ENCODE peak calls at places on chromosomes 5 and 9, in seven cellular contexts. N is Peyer's patch; Y is lung; L is CD8-positive, alpha-beta T cell; C is heart right ventricle; K is lower lobe of right lung; E is uterus. O is an unnamed sample. For H3K4me1, the result is how much of the 10 kb centered on the place peaks cover.

GRCh38 chr5:111453747-111454146 is 58.6 kb downstream of the STARD4 start:
- DNase-seq in K (no peak), N (no peak), C (no peak), E (no peak), Y (no peak), L (no peak), O (peak)

GRCh38 chr5:150487199-150488061 is 20.5 kb upstream of the NDST1 start:
- DNase-seq in C (peak), N (peak), K (no peak), L (no peak), E (peak), Y (no peak), O (peak)

GRCh38 chr5:58439094-58439644 is 20.7 kb downstream of the PLK2 start:
- DNase-seq in E (no peak), L (no peak), N (no peak), C (no peak), K (no peak), Y (no peak), O (peak)

GRCh38 chr9:134661791-134662142 is 20.2 kb downstream of the COL5A1 start:
- DNase-seq in Y (no peak), N (no peak), C (no peak), E (peak), L (no peak), K (no peak), O (no peak)

GRCh38 chr9:34457266-34458012 is 931 bp downstream of the FAM219A start:
- DNase-seq in K (peak), C (peak), N (peak), Y (peak), E (peak), L (no peak), O (peak)

GRCh38 chr5:38780950-38781349 is 64.9 kb upstream of the OSMR start:
- DNase-seq in Y (peak), N (peak), K (no peak), L (no peak), C (peak), E (peak), O (peak)

GRCh38 chr5:73419414-73420390 is 28.9 kb downstream of the FOXD1 start:
- DNase-seq in N (no peak), K (no peak), C (no peak), Y (no peak), E (no peak), L (no peak), O (peak)

GRCh38 chr5:52800394-52801213 is 12.9 kb downstream of the ITGA1 start:
- DNase-seq in C (peak), L (peak), K (peak), N (peak), Y (peak), E (peak), O (peak)

GRCh38 chr5:97657239-97657638 is 474.2 kb upstream of the RIOK2 start:
- DNase-seq in N (no peak), Y (no peak), E (no peak), C (no peak), L (no peak), K (no peak), O (no peak)

GRCh38 chr9:98708933-98709911 is at the start of gene GABBR2:
- DNase-seq in N (no peak), E (no peak), K (no peak), L (no peak), Y (no peak), C (no peak), O (peak)

GRCh38 chr5:81942746-81943145 is 29.1 kb upstream of the ATG10 start:
- DNase-seq in E (no peak), N (no peak), L (no peak), C (no peak), K (no peak), Y (no peak), O (no peak)

GRCh38 chr9:71253021-71253420 is 131.6 kb upstream of the TRPM3 start:
- DNase-seq in E (no peak), Y (no peak), L (no peak), N (no peak), C (no peak), K (no peak), O (no peak)

GRCh38 chr9:129070670-129071525 is 10.0 kb upstream of the DOLPP1 start:
- DNase-seq in N (no peak), C (no peak), Y (no peak), L (no peak), K (no peak), E (no peak), O (no peak)

DNA sequence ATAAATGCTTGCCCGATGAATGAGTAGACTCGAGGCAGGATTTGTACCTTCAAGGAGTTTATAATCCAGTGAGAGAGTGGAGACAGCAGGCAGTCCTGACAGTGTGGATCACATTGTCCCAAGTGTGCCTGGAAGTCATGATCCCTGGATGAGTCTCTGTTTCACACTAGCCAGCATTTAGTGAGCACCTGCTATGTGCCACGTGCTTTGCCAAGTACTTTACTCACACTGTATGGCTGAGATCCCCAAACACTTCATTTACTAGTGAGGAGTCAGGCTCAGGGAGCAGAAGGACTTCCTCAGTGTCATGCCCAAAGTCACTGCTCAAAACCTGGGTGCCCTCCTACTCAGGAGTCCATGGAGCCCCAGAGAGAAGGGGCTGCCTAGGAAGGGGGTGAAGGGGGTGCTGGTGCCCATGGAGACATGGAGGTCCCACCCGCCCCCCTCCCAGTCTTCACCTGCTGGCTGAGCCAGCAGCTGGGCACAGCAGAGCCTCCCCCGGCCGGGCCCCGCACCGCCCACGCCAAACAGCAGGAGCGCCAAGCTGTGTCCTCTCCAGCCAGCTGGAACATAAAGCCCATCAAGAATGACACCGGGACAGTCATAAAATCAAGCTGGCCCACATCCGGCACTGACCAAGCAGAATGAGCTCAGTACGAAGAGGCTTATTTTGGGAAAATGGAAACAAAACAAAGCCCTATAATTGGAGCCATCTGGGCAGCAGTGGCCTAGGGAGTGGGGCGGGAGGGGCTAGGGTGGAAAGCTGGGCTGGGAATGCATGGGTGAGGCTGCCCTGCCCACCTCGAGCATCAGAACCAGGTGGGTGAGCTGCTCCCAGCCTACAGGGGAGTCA is 10.6 kb downstream of the LAMC3 start:
- DNase-seq in L (no peak), N (no peak), E (no peak), C (no peak), K (no peak), Y (no peak), O (no peak)
- H3K27ac ChIP-seq in L (no peak), N (no peak), E (no peak), C (no peak), K (peak), Y (peak), O (no peak)

DNA sequence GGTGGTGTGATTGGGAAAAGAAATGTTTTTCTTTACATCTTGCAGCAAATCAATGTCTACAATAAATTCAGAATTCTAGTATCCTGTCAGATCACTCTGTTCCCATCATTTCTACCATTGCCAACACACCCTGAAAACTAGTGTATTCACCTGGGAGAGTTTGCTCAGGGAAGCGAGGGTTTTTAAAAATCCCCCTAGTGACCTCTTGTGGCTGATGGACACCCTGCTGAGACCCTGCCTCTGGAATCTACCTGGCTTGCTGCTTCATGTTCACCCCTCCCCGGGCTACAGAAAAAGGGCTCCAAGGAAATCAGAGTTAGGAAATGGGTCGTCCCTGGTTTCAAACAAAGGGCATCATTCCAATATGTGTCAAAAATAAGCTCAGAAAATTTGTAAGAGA is 21.4 kb upstream of the ALDOB start:
- DNase-seq in C (no peak), N (no peak), L (no peak), K (no peak), E (no peak), Y (no peak), O (no peak)
- TF ChIP-seq CTCF in C (peak), N (no peak), L (no peak), K (no peak), E (no peak), Y (no peak), O (no peak)

DNA sequence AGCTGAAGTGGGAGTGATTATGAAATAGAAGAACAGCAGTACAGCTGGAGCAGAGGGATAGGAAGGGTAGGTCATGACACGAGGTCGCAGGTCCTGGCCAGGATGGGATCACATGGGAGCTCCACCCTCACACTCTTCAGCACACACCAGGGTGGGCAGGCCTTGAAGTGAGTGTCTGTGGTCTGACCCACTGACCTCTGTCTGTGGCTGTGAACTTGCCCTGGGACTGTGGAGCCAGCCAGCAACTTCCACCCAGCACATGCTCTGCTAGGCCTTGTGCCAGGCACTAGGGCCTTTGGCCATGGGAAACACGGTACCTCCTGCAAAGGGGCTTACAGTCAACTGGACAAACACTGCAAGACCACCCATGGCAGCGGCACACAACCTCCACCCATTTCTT is 113.8 kb downstream of the DPYSL3 start:
- DNase-seq in L (no peak), K (peak), C (no peak), Y (peak), N (peak), E (no peak), O (no peak)
- H3K4me1 ChIP-seq in L (under half), K (under half), C (under half), Y (under half), N (under half), E (under half), O (under half)

DNA sequence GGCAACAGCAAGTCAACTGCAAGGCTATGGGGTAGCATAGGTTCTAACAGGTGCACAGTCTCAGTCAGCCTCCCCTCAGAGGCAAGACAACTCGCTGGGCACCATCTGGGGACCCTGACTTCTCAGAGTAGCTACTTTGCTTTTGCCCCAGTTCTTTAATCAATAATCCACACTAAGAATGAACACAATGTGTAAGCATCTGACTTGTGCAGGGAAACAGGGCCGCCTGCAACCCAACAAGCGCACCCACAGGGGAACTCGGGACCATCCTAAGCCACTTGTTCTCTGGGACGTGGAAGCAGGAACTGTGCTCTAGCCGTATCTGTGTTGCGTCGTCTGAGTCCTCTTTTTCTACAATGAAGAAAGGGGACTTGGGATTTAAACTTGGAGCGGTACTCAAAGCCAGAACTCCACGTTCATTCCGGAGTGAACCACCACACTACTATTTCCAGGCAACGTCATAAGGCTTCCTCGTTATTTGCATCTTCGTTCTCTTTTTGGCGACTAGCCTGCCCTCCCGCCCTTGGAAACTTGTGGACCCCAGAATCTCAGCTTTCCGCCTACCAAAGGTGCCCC is 1.8 kb downstream of the MOB3B start:
- DNase-seq in N (no peak), C (no peak), Y (no peak), K (no peak), E (no peak), L (no peak), O (no peak)
- H3K27ac ChIP-seq in N (peak), C (peak), Y (peak), K (peak), E (peak), L (no peak), O (no peak)

GRCh38 chr5:33170414-33170813 is 270.4 kb upstream of the TARS1 start:
- DNase-seq in L (no peak), K (no peak), C (no peak), Y (no peak), E (no peak), N (no peak), O (no peak)
- TF ChIP-seq CTCF in L (no peak), K (no peak), C (no peak), Y (no peak), E (no peak), N (no peak), O (no peak)

DNA sequence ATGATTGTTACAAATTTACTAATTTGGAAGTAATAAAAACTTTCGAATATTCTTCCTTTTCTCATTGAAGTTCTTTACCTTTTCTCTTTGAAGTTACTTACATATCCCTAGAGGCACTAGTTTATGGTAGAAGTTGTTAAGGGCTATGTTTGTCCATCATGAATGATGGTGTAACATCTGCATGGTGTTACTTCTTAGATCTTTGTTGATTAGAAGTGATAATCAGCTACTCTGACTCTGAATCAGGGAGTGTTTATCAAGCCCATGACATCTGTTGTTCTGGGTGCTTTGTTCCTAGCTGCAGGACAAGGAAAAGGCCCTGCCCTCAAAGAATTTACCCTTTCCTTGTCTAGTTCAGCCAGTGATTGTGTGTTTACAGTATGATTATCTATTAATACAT is 32.9 kb downstream of the MAP3K1 start:
- DNase-seq in K (no peak), E (no peak), C (no peak), L (no peak), N (no peak), Y (no peak), O (no peak)
- H3K4me1 ChIP-seq in K (half or more), E (under half), C (half or more), L (half or more), N (under half), Y (under half), O (under half)

DNA sequence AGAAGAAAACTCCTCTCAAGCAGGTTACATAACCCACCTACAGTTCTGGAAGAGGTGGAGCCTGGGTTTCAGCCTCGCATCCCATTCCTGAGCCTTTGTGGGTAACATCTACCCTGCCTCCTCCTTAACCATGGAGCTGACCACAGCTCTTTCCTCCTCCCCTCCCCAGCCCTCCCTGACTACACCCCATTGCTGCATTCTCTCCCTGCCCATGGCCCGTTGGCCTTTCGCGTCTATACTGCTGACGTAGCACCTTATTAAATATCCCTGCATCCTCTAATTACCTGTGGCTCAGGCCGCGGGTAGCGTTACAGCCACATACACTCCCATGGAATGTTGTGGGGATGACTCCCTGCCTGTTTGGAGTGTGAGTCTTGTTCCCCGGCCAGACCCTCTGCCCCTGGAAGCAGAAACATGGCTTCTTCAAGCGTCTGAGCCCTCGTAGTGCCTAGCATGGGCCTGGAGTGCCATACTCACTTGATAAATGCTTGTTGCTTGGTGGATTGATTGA is 72.8 kb downstream of the WWC1 start:
- DNase-seq in C (no peak), L (no peak), Y (no peak), E (no peak), K (no peak), N (no peak), O (no peak)
- H3K27ac ChIP-seq in C (no peak), L (no peak), Y (peak), E (no peak), K (peak), N (no peak), O (peak)

GRCh38 chr9:22008662-22009562 is at the start of gene CDKN2B:
- DNase-seq in L (peak), N (peak), E (peak), K (peak), Y (peak), C (peak), O (peak)
- TF ChIP-seq CTCF in L (peak), N (peak), E (peak), K (peak), Y (peak), C (peak), O (peak)

GRCh38 chr9:77224750-77225312 is 47.5 kb downstream of the VPS13A start:
- DNase-seq in L (no peak), K (no peak), C (no peak), Y (no peak), N (no peak), E (no peak), O (no peak)
- H3K4me1 ChIP-seq in L (under half), K (under half), C (under half), Y (under half), N (under half), E (under half), O (under half)

DNA sequence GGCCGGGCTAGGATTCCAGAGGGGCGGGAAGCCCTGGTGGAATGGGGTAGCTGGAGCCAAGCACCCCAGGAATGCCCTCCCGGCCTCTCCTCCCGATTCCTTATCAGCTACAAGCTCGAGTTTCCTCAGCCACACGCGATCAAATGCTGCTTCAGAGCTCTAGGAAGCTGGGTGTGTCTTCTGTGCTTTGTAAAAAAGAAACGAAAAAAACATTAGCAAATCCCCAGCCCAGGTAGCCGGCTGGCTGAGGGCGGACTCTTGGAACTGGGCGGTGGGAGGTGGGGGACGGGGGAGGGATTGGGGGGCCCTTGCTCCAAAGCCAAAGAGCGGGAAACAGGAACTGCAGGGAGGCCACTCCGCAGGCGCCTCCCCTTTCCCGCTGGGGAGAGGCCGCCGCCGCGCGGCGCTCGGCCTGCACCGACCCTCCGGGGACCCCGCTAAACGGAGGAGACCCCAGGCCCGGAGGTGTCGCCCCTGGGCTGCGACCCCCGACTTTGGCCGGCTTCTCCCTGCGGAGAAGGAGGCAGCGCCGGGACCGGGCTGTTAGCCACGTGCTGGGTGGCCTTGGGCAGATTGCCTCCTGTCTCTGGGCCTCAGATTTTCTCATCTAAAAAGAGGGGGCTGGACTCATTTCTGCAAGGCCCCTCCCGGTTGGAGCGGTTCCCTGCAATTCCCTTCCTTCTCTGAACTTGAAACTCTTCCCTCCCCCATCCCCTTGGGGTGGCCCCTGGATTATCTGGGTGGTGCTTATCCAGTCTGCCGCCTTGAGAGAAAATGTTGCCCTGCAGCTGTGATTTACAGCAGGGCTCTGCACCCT is 40.9 kb upstream of the FABP6 start:
- DNase-seq in E (peak), K (peak), L (no peak), N (peak), C (peak), Y (peak), O (peak)
- H3K27ac ChIP-seq in E (peak), K (peak), L (no peak), N (peak), C (peak), Y (peak), O (peak)